ENCODE peak calls at places on chromosomes 5 and 9, in seven cellular contexts. U is naive B cell, T is Right ventricle myocardium inferior, P is AG04449, N is aorta, R is GM04503, C is NCI-H1092. Z is an unnamed sample.
A peak's percentile ranks its signal among the peaks of the same experiment; 100 is the strongest.

GRCh38 chr9:5442400-5443011 is 4.8 kb upstream of the PLGRKT start:
- DNase-seq in U (peak; percentile 31), T (no peak), P (no peak), N (no peak), R (no peak), C (peak; percentile 32), Z (no peak)

GRCh38 chr5:139657363-139658321 is 9.5 kb downstream of the CXXC5 start:
- DNase-seq in U (no peak), T (no peak), P (no peak), N (no peak), R (no peak), C (no peak), Z (no peak)

GRCh38 chr5:118022062-118022461 is 966.3 kb downstream of the DTWD2 start:
- DNase-seq in U (no peak), T (no peak), P (no peak), N (no peak), R (no peak), C (no peak), Z (no peak)

GRCh38 chr5:150599917-150600511 is 40.4 kb upstream of the SYNPO start:
- DNase-seq in U (no peak), T (peak; percentile 90), P (no peak), N (peak; percentile 94), R (no peak), C (peak; percentile 73), Z (no peak)

GRCh38 chr5:126403871-126404270 is 19.3 kb upstream of the GRAMD2B start:
- DNase-seq in U (no peak), T (no peak), P (no peak), N (no peak), R (peak; percentile 71), C (no peak), Z (no peak)

GRCh38 chr9:89078860-89079259 is 87.6 kb downstream of the S1PR3 start:
- DNase-seq in U (no peak), T (no peak), P (no peak), N (no peak), R (peak; percentile 27), C (no peak), Z (no peak)

GRCh38 chr9:93672622-93673270 is 96.4 kb downstream of the PHF2 start:
- DNase-seq in U (no peak), T (peak; percentile 16), P (no peak), N (no peak), R (no peak), C (no peak), Z (no peak)

GRCh38 chr9:125755340-125755739 is 8.2 kb downstream of the PBX3 start:
- DNase-seq in U (no peak), T (no peak), P (no peak), N (no peak), R (no peak), C (no peak), Z (no peak)

Z was measured in H1.